ENCODE peak calls at places on chromosomes 16 and 17, in four cellular contexts. One of them, this sample, is unnamed. For H3K9me3, the result is how much of the 10 kb centered on the place peaks cover.

GRCh38 chr17:17387017-17387416 is 83.8 kb downstream of the NT5M start:
- DNase-seq in body of pancreas: peak
- DNase-seq in transverse colon: peak
- DNase-seq in uterus: no peak
- DNase-seq in this sample: peak

GRCh38 chr16:57823836-57824235 is 21.5 kb upstream of the KIFC3 start:
- DNase-seq in body of pancreas: peak
- DNase-seq in transverse colon: no peak
- DNase-seq in uterus: no peak
- DNase-seq in this sample: no peak

GRCh38 chr17:76240461-76241204 is at the start of gene RNF157:
- DNase-seq in body of pancreas: peak
- DNase-seq in transverse colon: peak
- DNase-seq in uterus: peak
- DNase-seq in this sample: peak

GRCh38 chr16:3004781-3005284 is 7.9 kb upstream of the CLDN9 start:
- DNase-seq in body of pancreas: peak
- DNase-seq in transverse colon: peak
- DNase-seq in uterus: no peak
- DNase-seq in this sample: peak

GRCh38 chr17:75031972-75032895 is 14.5 kb downstream of the ATP5PD start:
- DNase-seq in body of pancreas: peak
- DNase-seq in transverse colon: peak
- DNase-seq in uterus: peak
- DNase-seq in this sample: peak

GRCh38 chr17:78572277-78573205 is 4.7 kb downstream of the DNAH17 start:
- DNase-seq in body of pancreas: no peak
- DNase-seq in transverse colon: no peak
- DNase-seq in uterus: no peak
- DNase-seq in this sample: peak

GRCh38 chr16:89020068-89020924 is 43.3 kb upstream of the CBFA2T3 start:
- DNase-seq in body of pancreas: no peak
- DNase-seq in transverse colon: no peak
- DNase-seq in uterus: no peak
- DNase-seq in this sample: no peak

GRCh38 chr17:19386276-19386863 is 620 bp downstream of the MFAP4 start:
- DNase-seq in body of pancreas: peak
- DNase-seq in transverse colon: peak
- DNase-seq in uterus: peak
- DNase-seq in this sample: no peak

GRCh38 chr17:47864791-47865216 is 13.8 kb upstream of the SP6 start:
- DNase-seq in body of pancreas: no peak
- DNase-seq in transverse colon: no peak
- DNase-seq in uterus: no peak
- DNase-seq in this sample: no peak

GRCh38 chr17:76458580-76459490 is 5.9 kb upstream of the UBE2O start:
- DNase-seq in body of pancreas: peak
- DNase-seq in transverse colon: peak
- DNase-seq in uterus: no peak
- DNase-seq in this sample: peak

GRCh38 chr17:4585203-4585939 is 1.0 kb downstream of the SMTNL2 start:
- DNase-seq in body of pancreas: no peak
- DNase-seq in transverse colon: no peak
- DNase-seq in uterus: no peak
- DNase-seq in this sample: no peak

GRCh38 chr16:88597856-88598491 is 27.8 kb downstream of the ZC3H18 start:
- DNase-seq in body of pancreas: no peak
- DNase-seq in transverse colon: no peak
- DNase-seq in uterus: no peak
- DNase-seq in this sample: no peak

GRCh38 chr17:45241315-45242011 is 19.8 kb downstream of the FMNL1 start:
- DNase-seq in body of pancreas: peak
- DNase-seq in transverse colon: no peak
- DNase-seq in uterus: no peak
- DNase-seq in this sample: peak

GRCh38 chr17:18225562-18226283 is at the start of gene LLGL1:
- DNase-seq in body of pancreas: no peak
- DNase-seq in transverse colon: no peak
- DNase-seq in uterus: peak
- DNase-seq in this sample: no peak

GRCh38 chr17:79993390-79994221 is 42.1 kb downstream of the TBC1D16 start:
- DNase-seq in body of pancreas: peak
- DNase-seq in transverse colon: peak
- DNase-seq in uterus: peak
- DNase-seq in this sample: peak

GRCh38 chr17:74349120-74349519 is 12.5 kb downstream of the BTBD17 start:
- DNase-seq in body of pancreas: no peak
- DNase-seq in transverse colon: no peak
- DNase-seq in uterus: no peak
- DNase-seq in this sample: no peak

GRCh38 chr16:9578459-9578858 is 487.0 kb downstream of the HAPSTR1 start:
- DNase-seq in body of pancreas: no peak
- DNase-seq in transverse colon: no peak
- DNase-seq in uterus: no peak
- DNase-seq in this sample: no peak

GRCh38 chr16:2296662-2297505 is 29.0 kb upstream of the RNPS1 start:
- DNase-seq in body of pancreas: peak
- DNase-seq in transverse colon: no peak
- DNase-seq in uterus: no peak
- DNase-seq in this sample: no peak

GRCh38 chr17:73069846-73070245 is 22.6 kb downstream of the SLC39A11 start:
- DNase-seq in body of pancreas: no peak
- DNase-seq in transverse colon: no peak
- DNase-seq in uterus: no peak
- DNase-seq in this sample: no peak

GRCh38 chr17:62566996-62567578 is 60.4 kb upstream of the MRC2 start:
- DNase-seq in body of pancreas: no peak
- DNase-seq in transverse colon: no peak
- DNase-seq in uterus: no peak
- DNase-seq in this sample: no peak
- H3K9me3 ChIP-seq in body of pancreas: under half
- H3K9me3 ChIP-seq in transverse colon: under half
- H3K9me3 ChIP-seq in uterus: under half
- H3K9me3 ChIP-seq in this sample: under half

DNA sequence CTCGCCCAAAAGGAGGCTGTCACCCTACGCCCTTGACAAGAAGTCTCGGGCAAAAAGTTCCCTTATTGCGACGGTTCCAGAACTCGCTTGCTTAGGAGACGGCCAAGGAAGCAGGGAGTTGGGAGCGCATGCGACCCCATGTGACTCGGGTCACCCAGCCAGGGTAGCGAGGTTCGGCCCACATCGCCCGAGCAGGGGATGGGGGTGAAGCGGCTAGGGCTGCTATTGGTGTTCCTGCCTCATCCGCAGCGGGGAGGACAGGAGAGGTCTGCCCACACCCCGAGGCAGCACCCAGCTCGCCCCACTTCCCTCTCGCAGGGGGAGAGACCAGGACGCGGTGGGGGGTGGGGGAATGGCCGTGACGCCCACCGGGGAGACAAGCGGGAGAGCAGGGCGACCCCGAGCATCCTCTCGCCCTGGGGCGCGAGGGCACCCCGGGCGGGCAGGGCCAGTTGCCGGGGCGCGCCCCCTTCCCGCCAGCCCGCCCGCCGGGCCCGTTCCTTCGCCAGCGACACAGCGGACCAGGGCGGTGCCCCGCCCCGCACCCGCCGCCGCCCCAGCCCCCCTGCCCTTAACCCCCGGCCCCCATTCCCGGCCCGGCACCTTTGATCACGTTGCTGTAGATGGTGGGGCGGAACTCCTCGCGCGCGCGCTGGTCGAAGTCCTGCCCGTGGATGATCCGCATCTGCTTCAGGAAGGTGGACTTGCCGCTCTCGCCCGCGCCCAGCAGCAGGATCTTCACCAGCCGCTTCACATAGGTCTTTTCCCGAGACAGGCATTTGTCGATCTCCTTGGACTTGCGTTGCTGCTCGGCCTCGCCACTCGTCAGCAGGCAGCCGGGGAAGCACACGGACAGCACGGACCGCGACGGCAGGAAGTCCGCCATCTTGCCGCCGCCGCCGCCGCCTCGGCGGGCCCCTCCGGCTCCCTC is 567 bp downstream of the GNA13 start:
- DNase-seq in body of pancreas: peak
- DNase-seq in transverse colon: peak
- DNase-seq in uterus: peak
- DNase-seq in this sample: peak
- TF ChIP-seq POLR2A in body of pancreas: no peak
- TF ChIP-seq POLR2A in transverse colon: peak
- TF ChIP-seq POLR2A in uterus: peak
- TF ChIP-seq POLR2A in this sample: peak

DNA sequence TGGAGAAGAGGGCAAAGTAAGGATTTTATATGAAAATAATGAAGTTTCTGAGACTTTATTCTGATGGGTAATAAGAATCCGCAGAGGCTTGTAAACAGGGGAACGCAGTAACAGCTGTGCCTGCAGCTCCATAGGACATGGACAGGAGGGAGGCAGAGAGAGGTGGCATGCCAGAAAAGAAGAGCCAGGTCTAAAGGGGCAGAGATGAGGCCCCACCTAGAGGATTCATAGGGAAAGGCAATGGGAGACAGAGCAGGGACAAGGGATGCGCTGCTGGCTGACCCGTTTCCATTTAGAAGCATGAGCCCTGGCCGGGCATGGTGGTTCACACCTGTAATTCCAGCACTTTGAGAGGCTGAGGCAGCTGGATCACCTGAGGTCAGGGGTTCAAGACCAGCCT is 340.3 kb upstream of the CDH5 start:
- DNase-seq in body of pancreas: no peak
- DNase-seq in transverse colon: no peak
- DNase-seq in uterus: no peak
- DNase-seq in this sample: no peak
- TF ChIP-seq CTCF in body of pancreas: no peak
- TF ChIP-seq CTCF in transverse colon: no peak
- TF ChIP-seq CTCF in uterus: no peak
- TF ChIP-seq CTCF in this sample: no peak

DNA sequence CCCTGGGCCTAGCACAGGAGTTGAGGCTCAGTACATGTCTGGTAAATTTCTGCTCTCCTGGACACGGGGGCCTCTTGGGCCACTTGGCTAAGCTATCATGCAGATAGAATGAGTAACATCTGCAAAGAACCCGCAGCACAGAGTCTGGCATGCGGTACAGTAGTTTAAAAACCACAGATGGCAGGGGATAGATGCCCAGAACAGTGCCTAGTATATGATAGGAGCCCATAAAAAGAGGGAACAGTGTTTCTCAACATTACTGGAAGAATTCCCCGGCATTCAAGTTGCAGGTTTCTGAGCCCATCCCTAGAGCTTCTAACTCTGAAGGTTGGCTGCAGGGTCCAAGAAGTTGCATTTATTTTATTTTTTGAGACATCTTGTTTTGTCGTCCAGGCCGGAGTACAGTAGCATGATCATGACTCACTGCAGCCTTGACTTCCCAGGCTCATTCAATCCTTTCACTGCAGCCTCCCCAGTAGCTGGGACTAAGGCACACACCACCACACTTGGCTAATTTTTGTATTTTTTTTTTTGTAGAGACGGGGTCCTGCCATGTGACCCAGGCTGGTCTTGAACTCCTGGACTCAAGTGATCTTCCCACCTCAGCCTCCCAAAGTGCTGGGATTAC is 5.8 kb downstream of the CDIPT start:
- DNase-seq in body of pancreas: no peak
- DNase-seq in transverse colon: no peak
- DNase-seq in uterus: no peak
- DNase-seq in this sample: no peak
- H3K9me3 ChIP-seq in body of pancreas: under half
- H3K9me3 ChIP-seq in transverse colon: under half
- H3K9me3 ChIP-seq in uterus: under half
- H3K9me3 ChIP-seq in this sample: under half

This sample was measured in Peyer's patch.